ENCODE peak calls at places on chromosomes 7 and 10, in seven cellular contexts. G is foreskin fibroblast, Q is AG04450, V is left ventricle myocardium inferior, P is astrocyte of the spinal cord, Z is neural progenitor cell, I is adrenal gland. C is an unnamed sample.
A peak's percentile ranks its signal among the peaks of the same experiment; 100 is the strongest.

GRCh38 chr10:93378039-93378438 is 104.1 kb downstream of the MYOF start:
- DNase-seq in Q (no peak), Z (no peak), P (no peak), V (no peak), G (no peak), I (no peak), C (no peak)

GRCh38 chr7:121020652-121021051 is 32.1 kb downstream of the CPED1 start:
- DNase-seq in Q (no peak), P (peak; percentile 79), V (no peak), I (no peak), Z (no peak), G (peak; percentile 74), C (peak; percentile 26)

GRCh38 chr7:22996470-22996869 is 17.5 kb downstream of the HYCC1 start:
- DNase-seq in P (no peak), Q (no peak), V (no peak), G (no peak), Z (no peak), I (no peak), C (no peak)

GRCh38 chr10:96701265-96701664 is 19.0 kb downstream of the PIK3AP1 start:
- DNase-seq in G (no peak), Z (no peak), P (no peak), V (no peak), Q (no peak), I (no peak), C (no peak)

GRCh38 chr10:42932116-42932515 is 144.8 kb upstream of the RET start:
- DNase-seq in Z (no peak), Q (no peak), V (no peak), I (no peak), G (no peak), P (no peak), C (no peak)

GRCh38 chr7:55253188-55253587 is 111.9 kb upstream of the LANCL2 start:
- DNase-seq in Z (no peak), V (no peak), I (no peak), G (no peak), P (no peak), Q (no peak), C (no peak)

GRCh38 chr10:6069101-6069931 is 7.1 kb upstream of the IL2RA start:
- DNase-seq in P (no peak), Z (no peak), G (no peak), I (no peak), V (no peak), Q (no peak), C (no peak)

GRCh38 chr7:155533827-155534690 is 12.3 kb downstream of the CNPY1 start:
- DNase-seq in Q (no peak), G (peak; percentile 34), V (no peak), P (no peak), Z (peak; percentile 88), I (no peak), C (no peak)

DNA sequence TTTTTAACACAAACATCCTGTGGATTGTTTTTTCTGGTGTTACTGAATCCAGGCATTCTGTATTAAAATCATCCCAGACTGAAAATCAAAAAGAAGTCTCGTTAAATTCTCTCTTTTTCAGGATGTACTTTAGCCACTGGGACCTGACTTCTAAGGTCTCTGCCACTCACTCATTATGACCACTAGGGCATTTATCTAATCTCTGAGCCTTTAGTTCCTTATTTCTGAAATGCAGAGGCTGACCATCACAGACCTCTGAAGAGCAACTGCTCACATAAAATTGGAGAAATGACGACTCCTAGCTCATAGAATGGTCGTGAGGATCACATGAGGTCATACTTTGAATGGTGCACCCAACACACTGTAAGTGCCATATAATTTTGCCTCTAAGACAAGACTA is 63.2 kb downstream of the KCNMA1 start:
- DNase-seq in I (no peak), Q (no peak), G (peak; percentile 8), P (no peak), Z (no peak), V (no peak), C (no peak)
- TF ChIP-seq CTCF in I (peak; percentile 31), Q (no peak), G (no peak), P (peak; percentile 21), Z (peak; percentile 19), V (no peak), C (peak; percentile 19)

DNA sequence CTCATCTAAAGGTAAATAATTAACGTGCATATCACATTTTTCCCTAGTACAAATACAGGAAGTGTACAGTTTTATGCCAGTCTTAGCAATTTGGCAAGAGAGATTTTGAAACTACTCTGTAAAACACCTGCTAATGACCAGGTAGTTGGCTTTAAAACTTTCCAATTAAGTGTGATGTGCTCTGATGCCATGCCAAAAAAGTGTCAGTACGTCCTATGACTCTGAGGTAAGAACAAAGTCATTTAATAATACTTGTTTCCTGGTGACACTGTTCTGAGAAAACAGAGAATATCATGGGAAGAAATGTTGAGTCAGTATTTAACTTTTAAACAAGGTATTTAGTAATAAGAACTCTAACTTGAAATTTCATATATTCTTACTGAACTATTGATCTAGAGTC is 9.6 kb downstream of the PDZD8 start:
- DNase-seq in I (no peak), V (no peak), G (no peak), P (no peak), Z (no peak), Q (no peak), C (no peak)
- H3K4me3 ChIP-seq in I (no peak overlapping the region), V (no peak overlapping the region), G (no peak overlapping the region), P (no peak overlapping the region), Z (no peak overlapping the region), Q (no peak overlapping the region), C (no peak overlapping the region)

GRCh38 chr7:128455556-128456254 is at the start of gene HILPDA:
- DNase-seq in Z (peak; percentile 93), Q (peak; percentile 80), I (peak; percentile 94), P (peak; percentile 97), V (peak; percentile 95), G (peak; percentile 99), C (peak; percentile 97)
- TF ChIP-seq CTCF in Z (no peak), Q (peak; percentile 27), I (no peak), P (no peak), V (no peak), G (no peak), C (no peak)

DNA sequence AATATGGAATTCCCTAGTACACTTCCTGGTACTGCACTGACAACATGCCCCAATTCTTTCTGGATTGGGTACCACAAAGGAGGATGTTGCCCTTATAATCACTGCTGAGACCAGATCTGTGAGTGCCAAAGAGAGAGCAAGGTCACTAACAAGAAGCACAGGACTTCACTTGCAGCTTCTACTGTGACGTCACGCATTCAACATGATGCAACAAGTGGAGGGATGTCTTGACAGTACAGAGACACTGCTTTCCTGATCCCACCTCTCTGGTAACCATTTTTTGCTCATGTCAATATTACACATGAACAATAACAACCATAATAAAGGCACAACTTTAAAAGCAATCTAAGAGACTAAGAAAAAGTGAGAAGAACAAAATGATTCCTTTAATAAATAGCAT is 414.1 kb upstream of the LRRN3 start:
- DNase-seq in Q (no peak), P (no peak), Z (no peak), I (no peak), G (no peak), V (no peak), C (no peak)
- H3K4me3 ChIP-seq in Q (no peak overlapping the region), P (no peak overlapping the region), Z (no peak overlapping the region), I (no peak overlapping the region), G (no peak overlapping the region), V (no peak overlapping the region), C (no peak overlapping the region)

GRCh38 chr7:93551063-93551895 is 23.2 kb downstream of the CALCR start:
- DNase-seq in V (no peak), Z (peak; percentile 78), I (no peak), Q (peak; percentile 18), G (peak; percentile 63), P (peak; percentile 66), C (peak; percentile 39)
- TF ChIP-seq CTCF in V (peak; percentile 45), Z (peak; percentile 77), I (peak; percentile 51), Q (peak; percentile 65), G (peak; percentile 46), P (peak; percentile 64), C (peak; percentile 61)

DNA sequence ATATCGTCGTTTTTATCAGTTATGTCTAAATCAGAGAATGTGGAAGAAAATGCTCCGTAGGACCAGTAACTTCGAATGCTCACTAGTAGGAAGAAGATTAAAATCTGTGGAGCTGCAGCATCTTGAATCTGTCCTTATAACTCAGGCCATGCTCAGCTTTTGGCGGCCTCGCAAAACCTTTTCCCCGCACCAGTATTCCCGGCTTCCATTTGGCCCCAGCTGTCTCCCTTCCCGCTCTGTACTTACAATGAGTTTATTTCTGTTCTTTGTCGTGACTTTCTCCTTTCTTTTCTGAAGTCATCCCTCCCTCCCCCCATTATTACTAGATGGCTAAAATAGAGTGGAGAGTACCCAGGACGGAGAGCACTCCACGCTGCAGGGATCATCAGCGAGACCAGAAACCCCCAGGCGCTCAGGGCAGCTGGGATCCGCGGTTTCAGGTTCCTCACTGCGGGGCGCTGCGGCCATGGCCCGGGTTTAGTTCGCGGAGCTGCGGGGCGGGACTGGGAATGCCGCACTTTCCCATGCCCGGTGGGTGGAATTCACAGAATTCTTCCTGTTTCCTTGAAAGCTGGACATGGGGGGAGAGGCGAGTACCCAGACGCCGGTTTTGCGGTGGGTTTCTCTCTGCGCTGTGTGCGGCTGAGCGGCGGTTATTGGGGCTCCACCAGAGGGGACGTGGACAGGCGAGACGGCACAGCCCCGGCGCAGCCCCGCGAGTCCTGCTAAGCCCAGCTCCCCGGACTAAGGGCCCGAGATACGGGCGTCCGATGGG is 183.5 kb downstream of the POM121L12 start:
- DNase-seq in P (peak; percentile 2), V (peak; percentile 22), Q (no peak), G (no peak), Z (peak; percentile 78), I (no peak), C (peak; percentile 1)
- H3K4me3 ChIP-seq in P (peak overlapping the region; percentile 46), V (peak overlapping the region; percentile 64), Q (no peak overlapping the region), G (no peak overlapping the region), Z (peak overlapping the region; percentile 54), I (no peak overlapping the region), C (peak overlapping the region; percentile 52)